ENCODE peak calls at places on chromosomes 16 and 17, in seven cellular contexts. R, O, X, Z, P, A and M are unnamed samples.

GRCh38 chr16:20191566-20191965 is 117.9 kb upstream of the GPR139 start:
- DNase-seq in R (no peak), O (no peak), X (no peak), Z (no peak), P (no peak), A (no peak), M (no peak)

GRCh38 chr17:74514632-74515035 is 16.6 kb downstream of the CD300LB start:
- DNase-seq in R (no peak), O (no peak), X (peak; percentile 83), Z (no peak), P (no peak), A (no peak), M (no peak)

GRCh38 chr17:55664287-55664686 is 58.4 kb downstream of the TMEM100 start:
- DNase-seq in R (no peak), O (no peak), X (no peak), Z (no peak), P (no peak), A (no peak), M (no peak)

GRCh38 chr17:72571813-72572396 is 451.1 kb downstream of the SOX9 start:
- DNase-seq in R (no peak), O (no peak), X (no peak), Z (no peak), P (no peak), A (no peak), M (no peak)

GRCh38 chr17:83136931-83137330 is 57.5 kb downstream of the METRNL start:
- DNase-seq in R (no peak), O (no peak), X (no peak), Z (no peak), P (no peak), A (no peak), M (no peak)

GRCh38 chr17:2084766-2085647 is 30.1 kb downstream of the HIC1 start:
- DNase-seq in R (no peak), O (no peak), X (no peak), Z (peak; percentile 94), P (no peak), A (no peak), M (no peak)

GRCh38 chr17:80855968-80856862 is 135.4 kb upstream of the CHMP6 start:
- DNase-seq in R (peak; percentile 48), O (no peak), X (peak; percentile 97), Z (peak; percentile 97), P (no peak), A (no peak), M (no peak)

GRCh38 chr16:50719401-50720337 is 22.2 kb upstream of the CYLD start:
- DNase-seq in R (no peak), O (no peak), X (peak; percentile 53), Z (no peak), P (peak; percentile 69), A (no peak), M (no peak)

GRCh38 chr16:78489072-78489471 is 389.6 kb downstream of the WWOX start:
- DNase-seq in R (no peak), O (no peak), X (no peak), Z (no peak), P (no peak), A (no peak), M (no peak)

GRCh38 chr17:46894476-46895151 is 28.3 kb upstream of the GOSR2 start:
- DNase-seq in R (no peak), O (no peak), X (no peak), Z (no peak), P (peak; percentile 45), A (no peak), M (no peak)

GRCh38 chr16:42069-42457 is 11.3 kb downstream of the POLR3K start:
- DNase-seq in R (no peak), O (no peak), X (no peak), Z (no peak), P (no peak), A (no peak), M (no peak)

GRCh38 chr17:64349949-64350348 is 40.7 kb downstream of the PECAM1 start:
- DNase-seq in R (no peak), O (no peak), X (no peak), Z (no peak), P (no peak), A (no peak), M (no peak)

GRCh38 chr17:57990037-57990436 is 2.0 kb upstream of the VEZF1 start:
- DNase-seq in R (no peak), O (no peak), X (no peak), Z (no peak), P (no peak), A (no peak), M (no peak)

GRCh38 chr17:57986841-57987581 is 1.0 kb downstream of the VEZF1 start:
- DNase-seq in R (peak; percentile 35), O (peak; percentile 31), X (peak; percentile 74), Z (peak; percentile 72), P (peak; percentile 62), A (no peak), M (peak; percentile 18)

GRCh38 chr17:57988301-57989010 is 402 bp upstream of the VEZF1 start:
- DNase-seq in R (no peak), O (peak; percentile 75), X (peak; percentile 65), Z (peak; percentile 68), P (peak; percentile 67), A (peak; percentile 67), M (no peak)

GRCh38 chr17:57987582-57988300 is at the start of gene VEZF1:
- DNase-seq in R (peak; percentile 72), O (peak; percentile 84), X (peak; percentile 81), Z (peak; percentile 59), P (peak; percentile 82), A (peak; percentile 79), M (peak; percentile 69)

DNA sequence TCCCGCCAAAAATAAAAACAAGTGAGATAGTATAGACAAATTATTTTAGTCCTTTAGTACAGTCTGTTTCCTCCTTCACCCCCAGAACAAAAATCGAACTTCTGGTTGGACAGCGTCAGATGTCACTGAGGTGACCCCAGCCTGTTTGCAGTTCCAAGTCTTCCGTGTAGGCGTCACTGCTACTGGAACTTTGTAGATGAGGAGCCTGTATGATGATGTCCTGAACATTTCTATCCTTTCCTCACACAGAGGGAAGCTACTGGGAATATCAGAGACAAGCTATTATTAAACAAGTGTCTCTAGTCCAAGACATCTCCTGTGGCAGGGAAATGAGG is 924 bp upstream of the VEZF1 start:
- DNase-seq in R (no peak), O (no peak), X (no peak), Z (peak; percentile 54), P (no peak), A (peak; percentile 39), M (no peak)
- TF ChIP-seq CTCF in R (no peak), O (no peak), X (no peak), Z (peak; percentile 5), P (no peak), A (no peak), M (no peak)

DNA sequence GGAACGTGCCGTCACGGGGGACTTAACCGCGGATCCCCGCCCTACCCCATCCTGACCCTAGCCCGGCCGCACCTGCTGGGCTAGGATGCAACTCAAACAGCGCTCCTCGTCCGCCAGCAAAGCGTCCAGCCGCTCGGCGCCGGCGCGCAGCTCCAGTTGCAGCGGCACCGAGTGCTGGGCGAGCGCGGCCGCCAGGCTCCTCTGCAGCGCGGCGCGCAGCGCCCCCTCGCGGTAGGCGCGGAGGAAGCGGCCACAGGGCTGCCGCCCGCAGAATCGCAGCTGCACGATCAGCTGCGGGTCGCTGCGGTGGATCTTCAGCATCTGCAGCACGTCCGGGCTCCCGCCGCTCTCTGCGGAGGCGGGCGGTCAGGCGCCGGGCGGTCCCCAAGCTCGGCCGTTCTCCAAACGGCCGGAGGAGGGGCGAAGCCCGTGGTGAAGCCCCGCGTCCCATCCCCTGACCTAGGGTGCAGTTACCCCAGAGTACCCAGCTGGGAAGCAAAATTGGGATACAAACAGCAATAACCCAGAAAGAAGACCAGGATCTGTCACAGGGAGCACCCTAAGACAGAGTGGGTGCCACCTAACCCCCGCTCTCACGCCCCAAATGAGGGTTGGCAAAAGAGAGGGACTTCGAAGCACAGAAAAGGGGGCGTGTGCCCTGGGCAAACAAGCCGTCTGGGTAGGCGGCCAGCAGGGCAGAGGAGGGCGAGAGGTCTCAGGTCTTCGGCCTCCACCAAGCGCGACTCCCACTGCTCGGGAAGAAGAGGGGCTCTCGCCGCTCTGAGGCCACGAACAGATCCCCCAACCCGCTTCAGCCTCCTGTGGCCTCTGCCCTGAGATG is 4.2 kb downstream of the TRADD start:
- DNase-seq in R (peak; percentile 53), O (peak; percentile 92), X (peak; percentile 80), Z (peak; percentile 72), P (peak; percentile 84), A (peak; percentile 77), M (peak; percentile 80)
- TF ChIP-seq CTCF in R (peak; percentile 94), O (peak; percentile 98), X (peak; percentile 98), Z (peak; percentile 61), P (peak; percentile 73), A (peak; percentile 92), M (peak; percentile 99)

DNA sequence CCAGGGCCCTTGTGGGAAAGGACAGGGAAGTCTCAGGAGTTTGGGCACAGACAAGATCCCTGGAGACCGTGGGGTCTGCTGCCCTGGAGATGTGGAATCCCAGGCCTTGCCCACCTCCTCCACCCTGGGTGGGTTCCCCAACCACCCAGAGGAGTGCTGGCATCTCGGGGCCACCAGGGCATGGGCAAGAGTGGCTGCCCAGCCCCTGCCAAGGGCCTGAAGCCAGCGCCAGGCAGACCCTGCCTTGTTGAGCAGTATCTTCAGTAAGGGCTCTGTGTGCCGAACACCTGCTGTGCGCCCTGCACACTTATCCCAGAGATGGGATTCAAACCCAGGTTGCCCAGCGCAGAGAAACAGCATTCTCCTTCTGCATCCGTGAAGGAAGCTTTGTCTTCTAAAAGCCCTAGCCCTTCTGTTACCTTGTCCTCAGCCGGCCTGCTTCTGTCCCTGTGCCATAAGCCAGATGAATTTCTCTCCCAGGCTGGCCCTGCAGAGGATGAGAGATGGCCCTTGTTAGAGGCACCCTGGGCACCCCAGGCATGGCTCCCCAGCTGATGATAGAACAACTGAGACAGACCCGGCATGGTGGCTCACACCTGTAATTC is 32.4 kb downstream of the TMEM235 start:
- DNase-seq in R (no peak), O (no peak), X (no peak), Z (no peak), P (no peak), A (no peak), M (no peak)
- TF ChIP-seq CTCF in R (no peak), O (no peak), X (no peak), Z (no peak), P (no peak), A (no peak), M (no peak)

GRCh38 chr17:7886227-7887037 is 2.2 kb upstream of the CHD3 start:
- DNase-seq in R (peak; percentile 75), O (peak; percentile 37), X (peak; percentile 78), Z (peak; percentile 8), P (peak; percentile 72), A (no peak), M (no peak)

GRCh38 chr17:7888184-7888920 is at the start of gene CHD3:
- DNase-seq in R (peak; percentile 34), O (no peak), X (peak; percentile 77), Z (peak; percentile 38), P (peak; percentile 23), A (no peak), M (no peak)

GRCh38 chr17:7887482-7888183 is 956 bp upstream of the CHD3 start:
- DNase-seq in R (peak; percentile 89), O (peak; percentile 90), X (peak; percentile 98), Z (peak; percentile 99), P (peak; percentile 90), A (peak; percentile 25), M (peak; percentile 57)

GRCh38 chr17:7885357-7886226 is 3.0 kb upstream of the CHD3 start:
- DNase-seq in R (peak; percentile 22), O (peak; percentile 68), X (peak; percentile 70), Z (peak; percentile 32), P (peak; percentile 72), A (peak; percentile 28), M (peak; percentile 38)

DNA sequence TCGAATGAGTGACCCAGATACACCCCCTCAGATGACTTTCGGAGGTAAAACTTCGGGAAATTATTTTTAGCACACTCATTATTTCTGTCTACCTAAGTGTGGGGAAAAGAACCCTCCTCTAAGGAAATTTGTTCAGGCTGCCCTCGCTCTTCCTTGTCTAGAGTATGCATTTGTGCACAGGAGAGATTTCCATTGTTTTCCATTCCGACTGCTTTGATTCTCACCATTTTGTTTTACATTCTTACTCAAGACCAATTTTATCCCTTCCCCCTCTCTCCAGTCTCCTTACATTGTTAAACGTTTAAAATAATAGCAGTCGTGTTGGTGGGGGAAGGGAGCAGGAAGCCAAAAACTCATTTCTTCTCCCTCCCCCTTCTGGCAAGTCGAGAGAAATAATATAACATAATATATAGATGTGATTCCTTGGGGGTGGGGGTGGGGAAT is 1.5 kb upstream of the CHD3 start:
- DNase-seq in R (no peak), O (no peak), X (no peak), Z (no peak), P (peak; percentile 42), A (no peak), M (no peak)
- TF ChIP-seq CTCF in R (no peak), O (no peak), X (no peak), Z (peak; percentile 8), P (no peak), A (no peak), M (no peak)